ENCODE peak calls at places on chromosome 15, in seven cellular contexts. M is IMR-90; X is CD8-positive, alpha-beta T cell; F is heart left ventricle; B is dorsolateral prefrontal cortex; D is pancreas; Y is breast epithelium. K is an unnamed sample.

GRCh38 chr15:91271565-91272153 is 171.6 kb downstream of the SV2B start:
- DNase-seq in D (peak), B (peak), F (peak), Y (no peak), X (peak), M (peak), K (no peak)

GRCh38 chr15:67049351-67050044 is 15.9 kb upstream of the SMAD3 start:
- DNase-seq in D (no peak), Y (no peak), F (no peak), B (no peak), X (no peak), M (peak), K (no peak)

GRCh38 chr15:49832421-49832980 is 211.7 kb downstream of the DTWD1 start:
- DNase-seq in F (no peak), X (no peak), M (no peak), B (no peak), Y (no peak), D (peak), K (no peak)

GRCh38 chr15:45729146-45729545 is 94.3 kb downstream of the SQOR start:
- DNase-seq in D (no peak), X (no peak), M (peak), F (no peak), Y (no peak), B (no peak), K (no peak)

GRCh38 chr15:29348308-29348914 is 78.8 kb upstream of the NSMCE3 start:
- DNase-seq in Y (no peak), B (peak), X (no peak), F (no peak), M (no peak), D (peak), K (no peak)

GRCh38 chr15:92118936-92119325 is 265.4 kb downstream of the SLCO3A1 start:
- DNase-seq in X (no peak), B (no peak), D (no peak), F (no peak), Y (no peak), M (no peak), K (no peak)

GRCh38 chr15:98440917-98441316 is 207.4 kb upstream of the IGF1R start:
- DNase-seq in M (no peak), Y (no peak), B (no peak), D (no peak), X (no peak), F (no peak), K (no peak)

GRCh38 chr15:44657378-44657777 is 6.1 kb downstream of the SPG11 start:
- DNase-seq in F (no peak), M (no peak), D (no peak), Y (no peak), X (no peak), B (no peak), K (no peak)

GRCh38 chr15:50415752-50416404 is 8.3 kb upstream of the USP8 start:
- DNase-seq in F (no peak), B (no peak), X (no peak), Y (no peak), M (peak), D (no peak), K (no peak)

GRCh38 chr15:84601555-84601838 is 688 bp downstream of the ZSCAN2 start:
- DNase-seq in X (no peak), Y (no peak), D (no peak), B (no peak), M (no peak), F (no peak), K (no peak)

GRCh38 chr15:91866971-91867372 is 13.5 kb downstream of the SLCO3A1 start:
- DNase-seq in D (no peak), X (no peak), F (peak), M (no peak), Y (no peak), B (no peak), K (peak)

GRCh38 chr15:72771329-72771725 is 12.2 kb downstream of the ADPGK start:
- DNase-seq in F (no peak), M (no peak), D (no peak), Y (no peak), X (no peak), B (no peak), K (no peak)

GRCh38 chr15:66647358-66647757 is 54.7 kb upstream of the SMAD6 start:
- DNase-seq in F (peak), D (no peak), Y (peak), X (no peak), M (no peak), B (no peak), K (no peak)

GRCh38 chr15:52228928-52229327 is 37.7 kb upstream of the GNB5 start:
- DNase-seq in Y (no peak), M (no peak), D (peak), F (no peak), X (no peak), B (no peak), K (no peak)

GRCh38 chr15:78341057-78341763 is 1.1 kb downstream of the CRABP1 start:
- DNase-seq in M (no peak), D (no peak), Y (no peak), X (no peak), F (no peak), B (no peak), K (no peak)

GRCh38 chr15:58545307-58546065 is 113.7 kb downstream of the LIPC start:
- DNase-seq in M (peak), F (no peak), B (no peak), Y (no peak), X (no peak), D (no peak), K (no peak)

GRCh38 chr15:68782589-68783161 is 38.0 kb downstream of the ANP32A start:
- DNase-seq in X (no peak), F (peak), B (no peak), D (no peak), Y (no peak), M (no peak), K (no peak)

GRCh38 chr15:36808401-36809160 is 229.2 kb downstream of the CDIN1 start:
- DNase-seq in Y (no peak), M (peak), D (no peak), B (no peak), F (no peak), X (no peak), K (no peak)

GRCh38 chr15:36814085-36814484 is 234.7 kb downstream of the CDIN1 start:
- DNase-seq in D (no peak), F (no peak), M (no peak), Y (no peak), B (no peak), X (no peak), K (no peak)

GRCh38 chr15:36811903-36812302 is 232.5 kb downstream of the CDIN1 start:
- DNase-seq in D (no peak), M (no peak), Y (no peak), B (no peak), F (no peak), X (no peak), K (no peak)

GRCh38 chr15:36809380-36809779 is 230.0 kb downstream of the CDIN1 start:
- DNase-seq in B (no peak), D (no peak), Y (no peak), F (no peak), X (no peak), M (no peak), K (no peak)

DNA sequence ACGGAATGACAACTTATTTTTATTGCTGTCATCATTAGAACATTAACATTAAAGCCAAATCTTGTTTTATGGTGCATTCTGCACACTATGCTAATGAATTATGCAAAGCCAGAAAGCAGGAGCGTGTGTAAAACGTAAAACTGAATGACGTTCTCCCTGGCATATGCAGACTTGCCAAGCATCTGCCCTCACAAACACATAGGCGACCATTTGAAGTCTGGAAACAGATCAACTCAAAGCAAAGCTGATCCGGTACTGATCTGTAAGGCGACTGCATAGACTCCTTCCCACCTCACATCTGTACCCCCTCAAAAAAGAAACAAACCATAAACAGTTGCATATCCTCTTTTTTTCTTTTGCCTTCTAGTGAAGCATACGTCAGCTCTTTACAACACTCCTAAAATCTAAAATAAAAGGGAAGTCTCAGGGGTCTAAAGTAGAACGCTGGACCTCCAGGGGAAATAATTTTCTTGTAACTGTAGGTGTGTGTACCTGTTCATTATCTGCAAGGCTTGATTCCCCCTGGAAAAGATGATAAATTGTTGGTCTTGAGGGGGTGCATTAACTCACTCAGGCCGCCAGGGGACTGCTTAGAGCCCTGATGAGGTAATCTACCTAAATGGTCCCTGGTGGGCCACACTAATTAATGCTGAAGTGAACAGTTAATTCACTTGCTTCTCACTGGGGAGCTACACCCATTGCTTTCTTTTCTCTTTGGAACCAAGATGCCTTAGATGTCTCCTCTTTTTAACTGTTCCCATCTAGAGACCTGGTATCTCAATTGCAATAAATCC is 231.4 kb downstream of the CDIN1 start:
- DNase-seq in B (no peak), X (no peak), F (no peak), Y (no peak), M (no peak), D (no peak), K (no peak)
- H3K27ac ChIP-seq in B (no peak), X (no peak), F (no peak), Y (no peak), M (no peak), D (no peak), K (no peak)

GRCh38 chr15:31485431-31485830 is 158.8 kb downstream of the KLF13 start:
- DNase-seq in B (no peak), Y (no peak), M (no peak), D (no peak), X (no peak), F (no peak), K (no peak)
- H3K27ac ChIP-seq in B (peak), Y (no peak), M (no peak), D (no peak), X (no peak), F (no peak), K (no peak)

DNA sequence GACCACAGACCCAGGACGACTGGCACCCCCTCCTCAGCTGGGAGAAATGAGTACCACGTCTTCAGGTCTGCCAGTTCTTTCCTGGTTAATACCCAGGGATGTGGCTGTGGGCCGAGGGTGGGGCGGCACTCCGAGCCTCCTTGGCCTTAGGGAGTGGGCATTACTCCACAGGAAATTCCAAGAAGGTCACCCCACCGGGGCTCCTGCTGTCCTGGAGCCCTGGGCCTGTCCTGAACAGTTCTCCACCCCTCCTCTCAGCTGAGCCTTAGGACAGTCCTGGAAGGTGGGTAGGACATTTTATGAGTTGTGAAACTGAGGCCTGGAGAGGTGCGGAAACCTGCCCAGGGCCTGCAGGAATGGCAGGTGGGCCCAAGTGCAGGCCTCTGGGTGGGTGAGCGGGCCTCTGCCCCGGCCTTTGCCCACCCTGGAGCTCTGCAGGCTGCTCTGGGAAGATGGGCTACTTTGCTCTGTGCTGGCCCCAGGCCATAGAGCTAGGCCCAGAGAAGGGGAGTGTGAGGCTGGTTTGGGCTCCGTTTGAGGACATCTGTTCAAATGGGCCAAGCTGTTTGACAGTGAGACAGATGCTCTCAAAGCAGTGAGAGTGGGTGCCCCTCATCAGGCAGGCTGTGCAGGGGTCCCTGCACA is 103.1 kb downstream of the TMEM266 start:
- DNase-seq in Y (no peak), D (no peak), B (no peak), F (no peak), M (no peak), X (no peak), K (no peak)
- H3K27ac ChIP-seq in Y (no peak), D (peak), B (no peak), F (peak), M (peak), X (no peak), K (no peak)

DNA sequence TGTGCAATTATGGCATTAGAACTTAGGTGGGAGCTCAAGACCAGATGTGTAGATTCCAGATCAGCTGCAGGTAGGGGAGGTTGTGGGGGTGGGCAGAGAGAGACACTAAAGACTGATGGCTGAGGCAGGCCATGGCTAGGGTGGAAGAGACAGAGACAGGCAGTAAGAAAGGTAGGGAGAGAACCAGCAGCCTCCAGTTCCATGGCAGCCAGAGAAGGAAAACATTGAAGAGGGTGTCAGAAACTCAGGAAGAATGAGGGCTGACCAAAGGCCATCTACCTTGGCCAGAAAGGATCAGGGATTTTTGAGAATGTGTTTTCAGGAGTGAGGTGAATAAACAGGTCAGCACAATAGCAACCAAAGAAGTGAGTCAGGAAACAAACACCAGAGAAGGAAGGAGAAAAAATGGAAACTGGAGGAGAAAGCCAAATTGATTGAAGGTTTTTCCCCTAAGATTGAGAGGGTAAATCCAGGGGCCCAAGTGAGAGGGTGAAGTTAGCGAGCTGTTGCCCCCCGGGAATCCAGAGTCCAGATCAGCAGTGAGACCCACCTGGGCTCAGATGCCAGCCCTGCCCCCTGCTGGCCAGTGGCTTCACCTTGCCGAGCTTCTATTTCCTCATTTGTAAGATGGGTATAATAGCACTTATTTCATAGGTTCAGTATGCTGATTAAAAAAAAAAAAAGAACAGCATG is 41.0 kb downstream of the ABHD2 start:
- DNase-seq in B (peak), X (peak), M (peak), Y (no peak), F (no peak), D (peak), K (no peak)
- H3K27ac ChIP-seq in B (peak), X (no peak), M (no peak), Y (no peak), F (peak), D (peak), K (no peak)

GRCh38 chr15:40080104-40080503 is 28.6 kb downstream of the BMF start:
- DNase-seq in F (no peak), Y (no peak), M (no peak), X (no peak), B (no peak), D (no peak), K (no peak)
- H3K27ac ChIP-seq in F (peak), Y (peak), M (no peak), X (no peak), B (no peak), D (no peak), K (no peak)

DNA sequence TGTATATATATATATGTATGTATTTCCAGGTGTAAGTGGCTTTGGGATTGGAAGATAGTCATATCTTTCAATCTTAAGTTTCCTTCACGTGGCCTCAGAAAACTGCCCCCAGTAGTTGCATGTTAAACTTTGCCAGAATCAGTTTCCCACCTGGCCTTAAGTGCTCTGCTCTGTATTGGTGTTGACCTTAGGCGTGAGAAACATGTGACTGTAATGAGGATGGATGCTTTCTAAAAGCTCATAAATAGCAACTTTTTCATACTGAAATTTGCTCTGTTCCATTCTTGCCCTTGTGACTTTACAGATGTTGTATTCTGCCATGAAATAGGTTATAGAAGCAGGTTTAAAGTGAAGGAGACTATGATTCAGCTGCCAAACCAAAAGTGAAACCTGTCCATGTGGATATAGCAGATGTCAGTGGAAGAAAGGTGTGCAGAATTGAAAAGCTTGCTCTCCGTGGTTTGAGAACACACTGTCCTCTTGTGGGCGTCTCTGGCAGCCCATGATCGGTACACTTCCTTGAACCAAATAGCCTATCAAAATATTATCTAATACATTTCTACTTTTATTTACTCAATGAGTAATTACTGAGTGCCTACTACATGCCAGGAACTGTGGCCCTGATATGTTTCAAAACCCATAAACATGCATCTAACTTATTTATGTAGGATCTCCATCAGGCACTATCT is 15.8 kb downstream of the SCG5 start:
- DNase-seq in F (no peak), M (no peak), D (peak), Y (no peak), X (no peak), B (no peak), K (no peak)
- H3K27ac ChIP-seq in F (no peak), M (no peak), D (peak), Y (no peak), X (no peak), B (no peak), K (no peak)

GRCh38 chr15:100614336-100614735 is 11.9 kb downstream of the ASB7 start:
- DNase-seq in M (no peak), B (no peak), Y (no peak), X (no peak), D (no peak), F (no peak), K (no peak)
- H3K27ac ChIP-seq in M (no peak), B (no peak), Y (no peak), X (no peak), D (no peak), F (no peak), K (no peak)